ENCODE peak calls at places on chromosomes 13 and 19, in ten cellular contexts. W is PC-3, B is astrocyte, T is IMR-90, X is K562, J is endothelial cell of umbilical vein, I is neuronal stem cell, D is HCT116, E is GM23248, O is fibroblast of lung. H is an unnamed sample.

GRCh38 chr13:27960362-27961226 is 8.5 kb downstream of the CDX2 start:
- DNase-seq in O (no peak), D (no peak), W (peak; percentile 78), I (no peak), J (no peak), E (peak; percentile 55), X (peak; percentile 35), B (no peak), T (no peak), H (peak; percentile 88)

GRCh38 chr19:28793391-28794168 is 419.4 kb downstream of the UQCRFS1 start:
- DNase-seq in E (no peak), D (no peak), W (no peak), J (no peak), O (no peak), X (no peak), T (no peak), B (no peak), I (peak; percentile 6), H (peak; percentile 5)

GRCh38 chr13:44413095-44413494 is 39.5 kb downstream of the SERP2 start:
- DNase-seq in B (peak; percentile 20), T (peak; percentile 53), W (no peak), J (peak; percentile 48), D (no peak), E (no peak), X (no peak), O (peak; percentile 36), I (no peak), H (no peak)

GRCh38 chr19:46350029-46350757 is 3.3 kb downstream of the PPP5C start:
- DNase-seq in T (no peak), I (no peak), W (no peak), E (no peak), O (no peak), J (no peak), B (no peak), X (peak; percentile 31), D (no peak), H (no peak)

GRCh38 chr19:21680679-21681078 is 86.7 kb downstream of the ZNF100 start:
- DNase-seq in D (no peak), B (no peak), T (no peak), O (no peak), W (no peak), E (no peak), X (no peak), J (no peak), I (no peak), H (no peak)

GRCh38 chr13:25874907-25875306 is 176.9 kb downstream of the SHISA2 start:
- DNase-seq in X (no peak), J (no peak), I (no peak), T (no peak), B (no peak), W (no peak), E (no peak), O (no peak), D (no peak), H (no peak)

GRCh38 chr13:95075506-95075905 is 225.7 kb downstream of the ABCC4 start:
- DNase-seq in I (no peak), B (no peak), X (no peak), T (no peak), J (no peak), O (no peak), D (no peak), E (no peak), W (no peak), H (no peak)

GRCh38 chr13:94494021-94494420 is 14.5 kb upstream of the DCT start:
- DNase-seq in J (no peak), E (no peak), D (no peak), T (no peak), W (no peak), O (no peak), I (no peak), X (no peak), B (no peak), H (no peak)

GRCh38 chr13:29935309-29935981 is 85.0 kb upstream of the UBL3 start:
- DNase-seq in D (no peak), I (no peak), T (no peak), W (no peak), B (no peak), E (no peak), X (no peak), J (no peak), O (no peak), H (no peak)

GRCh38 chr13:23949200-23949599 is 51.9 kb upstream of the C1QTNF9B start:
- DNase-seq in I (no peak), X (no peak), W (no peak), T (no peak), E (no peak), D (no peak), B (no peak), J (no peak), O (no peak), H (no peak)

GRCh38 chr19:28705008-28705407 is 507.9 kb downstream of the UQCRFS1 start:
- DNase-seq in W (peak; percentile 57), D (no peak), X (peak; percentile 19), J (no peak), I (no peak), B (peak; percentile 88), E (peak; percentile 93), O (peak; percentile 92), T (peak; percentile 62), H (peak; percentile 66)

GRCh38 chr13:99926014-99926731 is 45.4 kb downstream of the ZIC5 start:
- DNase-seq in W (peak; percentile 58), T (peak; percentile 16), E (peak; percentile 59), X (no peak), B (peak; percentile 12), O (peak; percentile 34), I (no peak), J (no peak), D (peak; percentile 15), H (no peak)

GRCh38 chr13:99919132-99919531 is 52.4 kb downstream of the ZIC5 start:
- DNase-seq in O (no peak), E (no peak), I (no peak), W (no peak), T (no peak), B (no peak), D (no peak), J (no peak), X (no peak), H (no peak)

GRCh38 chr13:99923877-99924582 is 47.5 kb downstream of the ZIC5 start:
- DNase-seq in O (no peak), B (no peak), X (no peak), J (no peak), E (no peak), T (no peak), D (no peak), I (no peak), W (no peak), H (no peak)

GRCh38 chr13:99922631-99923404 is 48.7 kb downstream of the ZIC5 start:
- DNase-seq in J (no peak), O (no peak), I (no peak), D (no peak), T (no peak), E (no peak), B (no peak), W (no peak), X (no peak), H (no peak)
- H2AFZ ChIP-seq in J (no peak overlapping the region), O (no peak overlapping the region), I (no peak overlapping the region), D (no peak overlapping the region), T (peak overlapping the region; percentile 39), E (no peak overlapping the region), B (no peak overlapping the region), W (no peak overlapping the region), X (no peak overlapping the region), H (no peak overlapping the region)

GRCh38 chr13:54945978-54946377 is 1917.4 kb downstream of the OLFM4 start:
- DNase-seq in J (no peak), O (no peak), E (no peak), T (no peak), B (no peak), X (no peak), I (no peak), D (no peak), W (no peak), H (no peak)
- H3K4me2 ChIP-seq in J (no peak overlapping the region), O (no peak overlapping the region), E (no peak overlapping the region), T (no peak overlapping the region), B (no peak overlapping the region), X (no peak overlapping the region), I (no peak overlapping the region), D (no peak overlapping the region), W (no peak overlapping the region), H (no peak overlapping the region)

GRCh38 chr19:15379996-15380647 is 535 bp upstream of the AKAP8 start:
- DNase-seq in O (peak; percentile 46), I (no peak), B (peak; percentile 22), X (peak; percentile 63), E (peak; percentile 63), W (peak; percentile 67), D (peak; percentile 23), T (peak; percentile 11), J (peak; percentile 64), H (peak; percentile 75)

GRCh38 chr19:15379083-15379995 is at the start of gene AKAP8:
- DNase-seq in E (peak; percentile 100), B (peak; percentile 94), T (peak; percentile 98), J (peak; percentile 99), I (peak; percentile 99), W (peak; percentile 99), X (peak; percentile 98), D (peak; percentile 96), O (peak; percentile 97), H (peak; percentile 99)

GRCh38 chr19:15381429-15381828 is 1.8 kb upstream of the AKAP8 start:
- DNase-seq in E (no peak), T (no peak), W (no peak), J (no peak), D (no peak), O (no peak), X (no peak), I (no peak), B (no peak), H (no peak)

GRCh38 chr19:15381864-15382263 is 2.3 kb upstream of the AKAP8 start:
- DNase-seq in W (no peak), X (no peak), J (no peak), I (no peak), B (no peak), O (no peak), T (no peak), D (no peak), E (no peak), H (no peak)

GRCh38 chr19:15378529-15379082 is 981 bp downstream of the AKAP8 start:
- DNase-seq in X (peak; percentile 15), O (peak; percentile 40), E (peak; percentile 82), B (peak; percentile 16), J (peak; percentile 43), D (no peak), I (peak; percentile 20), W (peak; percentile 43), T (peak; percentile 41), H (peak; percentile 77)
- H2AFZ ChIP-seq in X (peak overlapping the region; percentile 90), O (no peak overlapping the region), E (peak overlapping the region; percentile 42), B (peak overlapping the region; percentile 83), J (peak overlapping the region; percentile 39), D (no peak overlapping the region), I (peak overlapping the region; percentile 95), W (peak overlapping the region; percentile 84), T (peak overlapping the region; percentile 98), H (peak overlapping the region; percentile 17)

DNA sequence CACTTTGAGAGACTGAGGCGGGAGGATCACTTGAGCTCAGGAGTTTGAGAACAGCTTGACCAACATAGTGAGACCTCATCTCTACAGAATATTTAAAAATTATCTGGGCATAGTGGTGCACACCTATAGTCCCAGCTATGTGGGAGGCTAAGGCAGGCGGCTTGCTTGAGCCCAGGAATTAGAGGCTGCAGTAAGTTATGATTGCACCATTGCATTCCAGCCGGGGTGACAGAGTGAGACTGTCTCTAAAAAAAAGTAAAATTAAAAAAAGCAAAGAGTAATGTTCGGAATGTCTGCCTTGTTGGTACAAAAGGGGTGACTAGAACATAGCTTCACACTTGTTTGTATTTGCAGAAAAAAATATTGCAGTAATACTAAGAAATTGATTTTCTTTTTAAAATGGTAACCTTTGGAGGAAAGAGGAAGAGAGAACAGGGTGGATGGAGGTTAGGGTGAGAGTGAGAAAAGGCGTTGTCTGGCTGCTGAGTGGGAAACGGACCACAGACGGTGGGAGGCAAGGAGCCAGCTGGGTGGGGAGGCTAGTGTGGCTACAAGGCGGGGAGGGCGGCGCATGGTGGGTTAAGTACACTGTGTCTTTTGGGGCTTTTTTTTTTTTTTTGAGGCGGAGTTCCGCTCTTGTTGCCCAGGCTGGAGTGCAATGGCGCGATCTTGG is 10.2 kb downstream of the PPP1R14A start:
- DNase-seq in D (no peak), E (peak; percentile 60), J (no peak), I (no peak), B (no peak), O (no peak), T (peak; percentile 27), W (no peak), X (no peak), H (no peak)
- H3K4me2 ChIP-seq in D (peak overlapping the region; percentile 84), E (peak overlapping the region; percentile 59), J (no peak overlapping the region), I (no peak overlapping the region), B (no peak overlapping the region), O (no peak overlapping the region), T (peak overlapping the region; percentile 53), W (no peak overlapping the region), X (no peak overlapping the region), H (no peak overlapping the region)